ENCODE peak calls at places on chromosomes 2 and 18, in nine cellular contexts. One of them, this sample, is unnamed.

GRCh38 chr18:24923138-24923537 is 428.8 kb downstream of the ZNF521 start:
- DNase-seq in cardiac muscle cell: no peak
- DNase-seq in MCF 10A: no peak
- DNase-seq in fibroblast of villous mesenchyme: no peak
- DNase-seq in astrocyte of the spinal cord: no peak
- DNase-seq in WTC11: no peak
- DNase-seq in AG09319: no peak
- DNase-seq in GM12864: peak
- DNase-seq in psoas muscle: no peak
- DNase-seq in this sample: peak

GRCh38 chr2:144459937-144460336 is 60.0 kb downstream of the ZEB2 start:
- DNase-seq in cardiac muscle cell: no peak
- DNase-seq in MCF 10A: peak
- DNase-seq in fibroblast of villous mesenchyme: peak
- DNase-seq in astrocyte of the spinal cord: peak
- DNase-seq in WTC11: no peak
- DNase-seq in AG09319: no peak
- DNase-seq in GM12864: no peak
- DNase-seq in psoas muscle: no peak
- DNase-seq in this sample: no peak

GRCh38 chr18:42340423-42341009 is 385.5 kb downstream of the PIK3C3 start:
- DNase-seq in cardiac muscle cell: no peak
- DNase-seq in MCF 10A: peak
- DNase-seq in fibroblast of villous mesenchyme: no peak
- DNase-seq in astrocyte of the spinal cord: no peak
- DNase-seq in WTC11: no peak
- DNase-seq in AG09319: no peak
- DNase-seq in GM12864: no peak
- DNase-seq in psoas muscle: no peak
- DNase-seq in this sample: no peak

GRCh38 chr2:121074322-121074932 is 210.6 kb downstream of the TFCP2L1 start:
- DNase-seq in cardiac muscle cell: peak
- DNase-seq in MCF 10A: no peak
- DNase-seq in fibroblast of villous mesenchyme: no peak
- DNase-seq in astrocyte of the spinal cord: no peak
- DNase-seq in WTC11: peak
- DNase-seq in AG09319: no peak
- DNase-seq in GM12864: no peak
- DNase-seq in psoas muscle: no peak
- DNase-seq in this sample: no peak

GRCh38 chr2:234029150-234029733 is 21.3 kb upstream of the SPP2 start:
- DNase-seq in cardiac muscle cell: no peak
- DNase-seq in MCF 10A: no peak
- DNase-seq in fibroblast of villous mesenchyme: no peak
- DNase-seq in astrocyte of the spinal cord: peak
- DNase-seq in WTC11: no peak
- DNase-seq in AG09319: no peak
- DNase-seq in GM12864: no peak
- DNase-seq in psoas muscle: no peak
- DNase-seq in this sample: no peak

GRCh38 chr2:795245-796041 is 118.2 kb upstream of the TMEM18 start:
- DNase-seq in cardiac muscle cell: no peak
- DNase-seq in MCF 10A: no peak
- DNase-seq in fibroblast of villous mesenchyme: no peak
- DNase-seq in astrocyte of the spinal cord: no peak
- DNase-seq in WTC11: no peak
- DNase-seq in AG09319: no peak
- DNase-seq in GM12864: no peak
- DNase-seq in psoas muscle: no peak
- DNase-seq in this sample: no peak

GRCh38 chr2:235493775-235494715 is at the start of gene AGAP1:
- DNase-seq in cardiac muscle cell: peak
- DNase-seq in MCF 10A: peak
- DNase-seq in fibroblast of villous mesenchyme: peak
- DNase-seq in astrocyte of the spinal cord: peak
- DNase-seq in WTC11: peak
- DNase-seq in AG09319: peak
- DNase-seq in GM12864: no peak
- DNase-seq in psoas muscle: peak
- DNase-seq in this sample: peak

GRCh38 chr2:237152361-237152760 is 66.7 kb downstream of the COPS8 start:
- DNase-seq in cardiac muscle cell: no peak
- DNase-seq in MCF 10A: no peak
- DNase-seq in fibroblast of villous mesenchyme: peak
- DNase-seq in astrocyte of the spinal cord: no peak
- DNase-seq in WTC11: no peak
- DNase-seq in AG09319: peak
- DNase-seq in GM12864: no peak
- DNase-seq in psoas muscle: no peak
- DNase-seq in this sample: no peak

GRCh38 chr2:64063454-64063853 is 44.2 kb upstream of the VPS54 start:
- DNase-seq in cardiac muscle cell: no peak
- DNase-seq in MCF 10A: no peak
- DNase-seq in fibroblast of villous mesenchyme: no peak
- DNase-seq in astrocyte of the spinal cord: peak
- DNase-seq in WTC11: no peak
- DNase-seq in AG09319: no peak
- DNase-seq in GM12864: no peak
- DNase-seq in psoas muscle: no peak
- DNase-seq in this sample: no peak

GRCh38 chr2:187581125-187581896 is 27.1 kb upstream of the TFPI start:
- DNase-seq in cardiac muscle cell: peak
- DNase-seq in MCF 10A: peak
- DNase-seq in fibroblast of villous mesenchyme: peak
- DNase-seq in astrocyte of the spinal cord: peak
- DNase-seq in WTC11: no peak
- DNase-seq in AG09319: peak
- DNase-seq in GM12864: no peak
- DNase-seq in psoas muscle: no peak
- DNase-seq in this sample: peak

GRCh38 chr2:181778621-181779195 is 98.4 kb upstream of the NEUROD1 start:
- DNase-seq in cardiac muscle cell: no peak
- DNase-seq in MCF 10A: no peak
- DNase-seq in fibroblast of villous mesenchyme: peak
- DNase-seq in astrocyte of the spinal cord: no peak
- DNase-seq in WTC11: no peak
- DNase-seq in AG09319: no peak
- DNase-seq in GM12864: no peak
- DNase-seq in psoas muscle: no peak
- DNase-seq in this sample: no peak

GRCh38 chr2:72439892-72440291 is 292.2 kb upstream of the CYP26B1 start:
- DNase-seq in cardiac muscle cell: no peak
- DNase-seq in MCF 10A: no peak
- DNase-seq in fibroblast of villous mesenchyme: no peak
- DNase-seq in astrocyte of the spinal cord: no peak
- DNase-seq in WTC11: no peak
- DNase-seq in AG09319: no peak
- DNase-seq in GM12864: no peak
- DNase-seq in psoas muscle: no peak
- DNase-seq in this sample: no peak

GRCh38 chr2:8430628-8431027 is 251.2 kb upstream of the ID2 start:
- DNase-seq in cardiac muscle cell: no peak
- DNase-seq in MCF 10A: no peak
- DNase-seq in fibroblast of villous mesenchyme: no peak
- DNase-seq in astrocyte of the spinal cord: no peak
- DNase-seq in WTC11: no peak
- DNase-seq in AG09319: no peak
- DNase-seq in GM12864: no peak
- DNase-seq in psoas muscle: no peak
- DNase-seq in this sample: no peak
- TF ChIP-seq CTCF in cardiac muscle cell: no peak
- TF ChIP-seq CTCF in MCF 10A: no peak
- TF ChIP-seq CTCF in fibroblast of villous mesenchyme: no peak
- TF ChIP-seq CTCF in astrocyte of the spinal cord: no peak
- TF ChIP-seq CTCF in WTC11: no peak
- TF ChIP-seq CTCF in AG09319: no peak
- TF ChIP-seq CTCF in GM12864: peak
- TF ChIP-seq CTCF in psoas muscle: no peak
- TF ChIP-seq CTCF in this sample: peak

GRCh38 chr18:29361843-29362242 is 1184.9 kb upstream of the CDH2 start:
- DNase-seq in cardiac muscle cell: no peak
- DNase-seq in MCF 10A: no peak
- DNase-seq in fibroblast of villous mesenchyme: peak
- DNase-seq in astrocyte of the spinal cord: no peak
- DNase-seq in WTC11: peak
- DNase-seq in AG09319: no peak
- DNase-seq in GM12864: no peak
- DNase-seq in psoas muscle: no peak
- DNase-seq in this sample: no peak
- TF ChIP-seq CTCF in cardiac muscle cell: no peak
- TF ChIP-seq CTCF in MCF 10A: no peak
- TF ChIP-seq CTCF in fibroblast of villous mesenchyme: peak
- TF ChIP-seq CTCF in astrocyte of the spinal cord: no peak
- TF ChIP-seq CTCF in WTC11: peak
- TF ChIP-seq CTCF in AG09319: no peak
- TF ChIP-seq CTCF in GM12864: no peak
- TF ChIP-seq CTCF in psoas muscle: no peak
- TF ChIP-seq CTCF in this sample: no peak

GRCh38 chr2:119290859-119291587 is 67.4 kb downstream of the STEAP3 start:
- DNase-seq in cardiac muscle cell: peak
- DNase-seq in MCF 10A: peak
- DNase-seq in fibroblast of villous mesenchyme: peak
- DNase-seq in astrocyte of the spinal cord: peak
- DNase-seq in WTC11: peak
- DNase-seq in AG09319: no peak
- DNase-seq in GM12864: peak
- DNase-seq in psoas muscle: peak
- DNase-seq in this sample: peak

GRCh38 chr2:119293900-119294299 is 70.3 kb downstream of the STEAP3 start:
- DNase-seq in cardiac muscle cell: no peak
- DNase-seq in MCF 10A: no peak
- DNase-seq in fibroblast of villous mesenchyme: no peak
- DNase-seq in astrocyte of the spinal cord: no peak
- DNase-seq in WTC11: no peak
- DNase-seq in AG09319: peak
- DNase-seq in GM12864: no peak
- DNase-seq in psoas muscle: no peak
- DNase-seq in this sample: no peak

GRCh38 chr2:119293254-119293653 is 69.6 kb downstream of the STEAP3 start:
- DNase-seq in cardiac muscle cell: no peak
- DNase-seq in MCF 10A: no peak
- DNase-seq in fibroblast of villous mesenchyme: no peak
- DNase-seq in astrocyte of the spinal cord: no peak
- DNase-seq in WTC11: no peak
- DNase-seq in AG09319: no peak
- DNase-seq in GM12864: no peak
- DNase-seq in psoas muscle: no peak
- DNase-seq in this sample: no peak

GRCh38 chr2:119291588-119292167 is 68.0 kb downstream of the STEAP3 start:
- DNase-seq in cardiac muscle cell: no peak
- DNase-seq in MCF 10A: no peak
- DNase-seq in fibroblast of villous mesenchyme: no peak
- DNase-seq in astrocyte of the spinal cord: no peak
- DNase-seq in WTC11: no peak
- DNase-seq in AG09319: no peak
- DNase-seq in GM12864: no peak
- DNase-seq in psoas muscle: no peak
- DNase-seq in this sample: no peak

GRCh38 chr2:119292226-119292625 is 68.6 kb downstream of the STEAP3 start:
- DNase-seq in cardiac muscle cell: no peak
- DNase-seq in MCF 10A: no peak
- DNase-seq in fibroblast of villous mesenchyme: peak
- DNase-seq in astrocyte of the spinal cord: peak
- DNase-seq in WTC11: no peak
- DNase-seq in AG09319: no peak
- DNase-seq in GM12864: no peak
- DNase-seq in psoas muscle: no peak
- DNase-seq in this sample: no peak
- TF ChIP-seq CTCF in cardiac muscle cell: peak
- TF ChIP-seq CTCF in MCF 10A: no peak
- TF ChIP-seq CTCF in fibroblast of villous mesenchyme: peak
- TF ChIP-seq CTCF in astrocyte of the spinal cord: peak
- TF ChIP-seq CTCF in WTC11: no peak
- TF ChIP-seq CTCF in AG09319: peak
- TF ChIP-seq CTCF in GM12864: no peak
- TF ChIP-seq CTCF in psoas muscle: no peak
- TF ChIP-seq CTCF in this sample: no peak

DNA sequence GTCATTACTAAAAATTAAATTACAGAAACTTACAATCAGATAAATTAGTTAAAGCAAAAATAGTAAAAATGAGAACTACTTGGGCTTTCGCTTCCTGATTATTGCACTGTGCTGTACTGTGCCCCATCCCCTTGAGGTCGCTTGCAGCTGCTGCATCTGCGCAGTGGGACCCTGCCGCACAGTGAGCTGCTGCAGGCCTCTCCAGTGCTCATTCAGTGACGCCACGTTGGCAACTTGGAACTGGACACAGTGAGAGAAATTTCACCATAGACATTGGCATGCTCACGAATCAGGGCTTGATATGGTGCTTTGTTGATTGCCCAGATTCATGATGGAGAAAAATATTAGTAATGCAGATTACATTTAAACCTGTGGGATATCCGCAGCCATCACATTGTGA is 290.8 kb upstream of the MYT1L start:
- DNase-seq in cardiac muscle cell: no peak
- DNase-seq in MCF 10A: no peak
- DNase-seq in fibroblast of villous mesenchyme: no peak
- DNase-seq in astrocyte of the spinal cord: no peak
- DNase-seq in WTC11: no peak
- DNase-seq in AG09319: no peak
- DNase-seq in GM12864: peak
- DNase-seq in psoas muscle: no peak
- DNase-seq in this sample: no peak
- TF ChIP-seq CTCF in cardiac muscle cell: no peak
- TF ChIP-seq CTCF in MCF 10A: no peak
- TF ChIP-seq CTCF in fibroblast of villous mesenchyme: no peak
- TF ChIP-seq CTCF in astrocyte of the spinal cord: no peak
- TF ChIP-seq CTCF in WTC11: no peak
- TF ChIP-seq CTCF in AG09319: no peak
- TF ChIP-seq CTCF in GM12864: no peak
- TF ChIP-seq CTCF in psoas muscle: no peak
- TF ChIP-seq CTCF in this sample: no peak

GRCh38 chr2:112254466-112255240 is at the start of gene ZC3H8:
- DNase-seq in cardiac muscle cell: peak
- DNase-seq in MCF 10A: peak
- DNase-seq in fibroblast of villous mesenchyme: peak
- DNase-seq in astrocyte of the spinal cord: peak
- DNase-seq in WTC11: peak
- DNase-seq in AG09319: peak
- DNase-seq in GM12864: peak
- DNase-seq in psoas muscle: peak
- DNase-seq in this sample: peak
- TF ChIP-seq CTCF in cardiac muscle cell: no peak
- TF ChIP-seq CTCF in MCF 10A: no peak
- TF ChIP-seq CTCF in fibroblast of villous mesenchyme: no peak
- TF ChIP-seq CTCF in astrocyte of the spinal cord: no peak
- TF ChIP-seq CTCF in WTC11: no peak
- TF ChIP-seq CTCF in AG09319: no peak
- TF ChIP-seq CTCF in GM12864: no peak
- TF ChIP-seq CTCF in psoas muscle: no peak
- TF ChIP-seq CTCF in this sample: peak